ENCODE peak calls at places on chromosomes 5 and 9, in eight cellular contexts. Y, I, Z, V, M, L, E and O are unnamed samples.

GRCh38 chr9:113581865-113582697 is 118.6 kb downstream of the RGS3 start:
- DNase-seq in V (no peak), Y (no peak), L (peak), I (peak), M (peak), Z (no peak), E (peak), O (no peak)

GRCh38 chr5:143434261-143435206 is 31.0 kb upstream of the NR3C1 start:
- DNase-seq in M (no peak), Z (no peak), Y (no peak), I (peak), E (peak), V (peak), L (peak), O (no peak)

GRCh38 chr5:59433174-59433573 is 460.4 kb downstream of the PDE4D start:
- DNase-seq in L (no peak), V (no peak), Y (no peak), M (no peak), I (no peak), Z (no peak), E (no peak), O (no peak)

GRCh38 chr9:124366476-124367220 is 48.6 kb downstream of the PSMB7 start:
- DNase-seq in V (no peak), M (no peak), I (no peak), E (peak), Z (peak), L (no peak), Y (no peak), O (no peak)

GRCh38 chr5:180423133-180423532 is 70.0 kb upstream of the GFPT2 start:
- DNase-seq in M (no peak), Y (peak), I (no peak), V (no peak), L (no peak), E (peak), Z (no peak), O (no peak)

GRCh38 chr9:122346478-122347347 is 24.1 kb upstream of the PTGS1 start:
- DNase-seq in E (no peak), L (no peak), V (no peak), I (no peak), Z (no peak), M (peak), Y (peak), O (no peak)

GRCh38 chr5:56048124-56048523 is 53.4 kb upstream of the IL6ST start:
- DNase-seq in L (no peak), V (no peak), I (no peak), Z (no peak), E (no peak), Y (no peak), M (no peak), O (no peak)

GRCh38 chr5:80672140-80672736 is 17.5 kb upstream of the DHFR start:
- DNase-seq in I (peak), M (peak), E (peak), Y (peak), V (peak), L (peak), Z (peak), O (no peak)

GRCh38 chr5:138461343-138462125 is 3.7 kb upstream of the EGR1 start:
- DNase-seq in Y (no peak), Z (peak), I (no peak), L (no peak), V (no peak), M (peak), E (peak), O (no peak)

GRCh38 chr5:17436345-17436744 is 61.7 kb upstream of the TAF11L2 start:
- DNase-seq in Z (no peak), E (no peak), M (no peak), I (no peak), L (no peak), Y (no peak), V (no peak), O (no peak)

GRCh38 chr5:68418230-68418629 is 202.7 kb downstream of the PIK3R1 start:
- DNase-seq in Z (no peak), I (no peak), L (no peak), Y (no peak), E (peak), V (no peak), M (no peak), O (no peak)

GRCh38 chr5:157708866-157709265 is 22.4 kb upstream of the THG1L start:
- DNase-seq in I (no peak), V (no peak), Z (no peak), L (no peak), E (no peak), Y (no peak), M (no peak), O (no peak)

GRCh38 chr5:172584638-172585037 is 56.4 kb upstream of the NEURL1B start:
- DNase-seq in Y (no peak), M (no peak), E (no peak), V (no peak), I (no peak), Z (no peak), L (no peak), O (no peak)